ENCODE peak calls at places on chromosomes 3 and 15, in ten cellular contexts. J is tibial nerve, O is heart right ventricle, L is lung, B is OCI-LY7, A is suprapubic skin, V is uterus, Z is astrocyte, C is neural progenitor cell, I is mammary epithelial cell. G is an unnamed sample.
A peak's percentile ranks its signal among the peaks of the same experiment; 100 is the strongest.

GRCh38 chr15:40445411-40446055 is 4.8 kb downstream of the BAHD1 start:
- DNase-seq in J (no peak), O (peak; percentile 41), L (no peak), B (no peak), A (no peak), V (no peak), Z (peak; percentile 62), C (no peak), I (no peak), G (peak; percentile 31)

GRCh38 chr3:25455316-25456232 is 27.5 kb downstream of the RARB start:
- DNase-seq in J (peak; percentile 45), O (peak; percentile 40), L (no peak), B (no peak), A (no peak), V (peak; percentile 49), Z (peak; percentile 64), C (peak; percentile 27), I (no peak), G (no peak)

GRCh38 chr3:150449169-150449721 is 41.1 kb downstream of the TSC22D2 start:
- DNase-seq in J (no peak), O (no peak), L (no peak), B (no peak), A (no peak), V (no peak), Z (peak; percentile 90), C (no peak), I (peak; percentile 70), G (no peak)

GRCh38 chr3:118347781-118348557 is 686.7 kb downstream of the IGSF11 start:
- DNase-seq in J (no peak), O (no peak), L (no peak), B (no peak), A (no peak), V (no peak), Z (no peak), C (no peak), I (no peak), G (no peak)

GRCh38 chr3:18951333-18951732 is 197.0 kb upstream of the KCNH8 start:
- DNase-seq in J (no peak), O (no peak), L (no peak), B (no peak), A (no peak), V (no peak), Z (no peak), C (no peak), I (no peak), G (no peak)

GRCh38 chr15:58539548-58539947 is 107.8 kb downstream of the LIPC start:
- DNase-seq in J (no peak), O (no peak), L (no peak), B (no peak), A (no peak), V (no peak), Z (no peak), C (no peak), I (no peak), G (no peak)

GRCh38 chr3:120093923-120094775 is at the start of gene GSK3B:
- DNase-seq in J (no peak), O (no peak), L (peak; percentile 77), B (peak; percentile 98), A (peak; percentile 90), V (peak; percentile 100), Z (no peak), C (peak; percentile 92), I (peak; percentile 86), G (peak; percentile 64)

GRCh38 chr3:53709856-53710674 is 136.2 kb downstream of the CHDH start:
- DNase-seq in J (peak; percentile 82), O (peak; percentile 58), L (peak; percentile 84), B (peak; percentile 59), A (no peak), V (peak; percentile 71), Z (peak; percentile 24), C (peak; percentile 89), I (peak; percentile 21), G (peak; percentile 59)

GRCh38 chr15:70087708-70088352 is 9.9 kb downstream of the TLE3 start:
- DNase-seq in J (no peak), O (no peak), L (no peak), B (no peak), A (no peak), V (no peak), Z (no peak), C (no peak), I (no peak), G (no peak)

GRCh38 chr15:70089692-70089971 is 8.1 kb downstream of the TLE3 start:
- DNase-seq in J (no peak), O (no peak), L (no peak), B (no peak), A (no peak), V (no peak), Z (no peak), C (no peak), I (no peak), G (no peak)

GRCh38 chr15:70088427-70088826 is 9.3 kb downstream of the TLE3 start:
- DNase-seq in J (no peak), O (no peak), L (no peak), B (no peak), A (no peak), V (no peak), Z (no peak), C (no peak), I (no peak), G (no peak)

GRCh38 chr15:70090436-70091291 is 7.1 kb downstream of the TLE3 start:
- DNase-seq in J (no peak), O (no peak), L (no peak), B (no peak), A (no peak), V (no peak), Z (no peak), C (no peak), I (no peak), G (no peak)

DNA sequence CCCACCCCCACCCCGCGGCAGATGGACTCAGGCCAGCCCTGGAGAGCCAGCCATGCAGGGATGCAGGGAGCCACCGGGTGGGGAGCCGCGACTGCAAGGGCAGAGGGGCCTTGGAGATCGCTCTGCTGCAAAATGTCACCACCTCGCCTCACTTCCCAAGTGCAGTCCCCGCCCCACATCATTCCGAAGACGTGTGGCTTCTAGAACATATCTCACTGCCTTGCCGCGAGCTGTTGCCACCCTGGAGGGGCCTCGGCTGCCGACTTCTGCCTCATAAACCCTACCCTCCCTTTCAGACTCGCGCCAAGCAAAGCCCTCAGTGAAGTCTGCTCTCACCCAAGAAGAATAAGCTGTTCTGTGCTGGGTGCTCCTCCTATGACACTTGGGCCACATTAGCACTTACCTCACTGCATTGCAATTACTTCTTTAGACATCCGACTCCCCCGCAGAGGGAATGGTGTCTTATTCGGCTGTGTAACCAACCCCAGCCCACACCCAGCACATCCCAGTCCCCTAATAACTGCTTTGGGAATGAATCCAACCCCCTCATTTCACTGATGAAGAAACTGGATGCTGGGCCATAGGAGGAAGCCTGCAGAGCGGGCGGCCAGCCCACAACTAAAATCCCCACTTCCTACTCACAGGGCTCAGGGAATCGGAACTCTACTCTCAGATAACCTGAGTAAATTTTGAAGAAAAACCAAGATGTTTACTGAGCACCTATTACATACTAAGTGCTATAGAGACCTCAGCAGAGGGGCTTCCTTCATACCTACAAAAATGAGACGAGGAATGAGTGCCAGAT is 8.6 kb downstream of the TLE3 start:
- DNase-seq in J (peak; percentile 45), O (no peak), L (no peak), B (no peak), A (no peak), V (peak; percentile 67), Z (peak; percentile 67), C (no peak), I (no peak), G (no peak)
- H3K4me3 ChIP-seq in J (no peak overlapping the region), O (peak overlapping the region; percentile 5), L (no peak overlapping the region), B (no peak overlapping the region), A (peak overlapping the region; percentile 15), V (no peak overlapping the region), Z (no peak overlapping the region), C (no peak overlapping the region), I (no peak overlapping the region), G (peak overlapping the region; percentile 2)

DNA sequence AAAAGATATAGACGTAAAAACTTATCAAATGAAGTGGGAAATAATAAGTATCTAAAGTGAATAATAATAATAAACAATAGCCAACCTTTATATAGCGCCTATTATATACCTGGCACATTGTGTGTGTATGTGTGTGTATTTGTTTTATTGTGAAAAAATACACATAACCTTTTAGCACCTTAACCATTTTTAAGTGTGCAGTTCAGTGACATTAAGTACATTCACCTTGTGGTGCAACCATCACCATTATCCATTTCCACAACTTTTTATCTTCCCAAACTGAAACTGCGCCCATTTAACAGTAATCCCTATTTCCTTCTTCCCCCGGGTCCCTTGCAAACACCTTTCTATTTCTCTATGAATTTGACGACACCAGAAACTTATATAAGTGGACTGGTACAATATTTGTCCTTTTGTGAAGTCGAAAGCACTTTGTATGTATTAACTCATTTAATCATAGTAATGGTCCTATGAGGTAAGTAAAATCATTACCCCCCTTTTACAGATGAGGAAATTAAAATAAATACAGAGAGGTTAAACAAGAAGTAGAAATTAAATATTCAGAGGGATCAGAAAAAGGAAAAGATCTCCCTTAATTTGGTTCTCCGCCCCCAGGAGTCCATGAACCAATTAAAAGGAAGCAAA is 33.5 kb downstream of the GJD2 start:
- DNase-seq in J (no peak), O (no peak), L (no peak), B (no peak), A (no peak), V (no peak), Z (no peak), C (no peak), I (no peak), G (no peak)
- H3K27ac ChIP-seq in J (no peak overlapping the region), O (peak overlapping the region; percentile 87), L (no peak overlapping the region), B (no peak overlapping the region), A (no peak overlapping the region), V (no peak overlapping the region), Z (no peak overlapping the region), C (no peak overlapping the region), I (no peak overlapping the region), G (no peak overlapping the region)

GRCh38 chr15:93362203-93362602 is 273.2 kb upstream of the RGMA start:
- DNase-seq in J (no peak), O (no peak), L (no peak), B (no peak), A (no peak), V (no peak), Z (no peak), C (peak; percentile 57), I (no peak), G (no peak)

GRCh38 chr15:93366387-93367100 is 277.5 kb upstream of the RGMA start:
- DNase-seq in J (no peak), O (no peak), L (no peak), B (no peak), A (no peak), V (no peak), Z (no peak), C (peak; percentile 28), I (no peak), G (no peak)

GRCh38 chr15:93359780-93360161 is 270.8 kb upstream of the RGMA start:
- DNase-seq in J (no peak), O (no peak), L (no peak), B (no peak), A (no peak), V (no peak), Z (peak; percentile 16), C (no peak), I (no peak), G (no peak)

GRCh38 chr15:93359037-93359779 is 270.2 kb upstream of the RGMA start:
- DNase-seq in J (no peak), O (no peak), L (no peak), B (no peak), A (no peak), V (no peak), Z (no peak), C (no peak), I (no peak), G (peak; percentile 73)

GRCh38 chr15:93362821-93363220 is 273.8 kb upstream of the RGMA start:
- DNase-seq in J (no peak), O (no peak), L (no peak), B (no peak), A (no peak), V (peak; percentile 20), Z (no peak), C (peak; percentile 83), I (no peak), G (no peak)
- TF ChIP-seq CTCF in J (no peak), O (no peak), L (no peak), B (no peak), A (no peak), V (no peak), Z (no peak), C (peak; percentile 44), I (no peak), G (no peak)

GRCh38 chr15:78323693-78324092 is 16.5 kb upstream of the CRABP1 start:
- DNase-seq in J (no peak), O (no peak), L (no peak), B (no peak), A (no peak), V (no peak), Z (no peak), C (no peak), I (no peak), G (no peak)
- H3K4me3 ChIP-seq in J (no peak overlapping the region), O (no peak overlapping the region), L (no peak overlapping the region), B (no peak overlapping the region), A (no peak overlapping the region), V (no peak overlapping the region), Z (no peak overlapping the region), C (no peak overlapping the region), I (no peak overlapping the region), G (no peak overlapping the region)